ENCODE peak calls at places on chromosomes 11 and 22, in seven cellular contexts. One of them, this sample, is unnamed.

GRCh38 chr22:42388130-42388797 is 43.9 kb downstream of the NFAM1 start:
- DNase-seq in Calu3: no peak
- DNase-seq in AG09319: no peak
- DNase-seq in BJ: no peak
- DNase-seq in upper lobe of right lung: no peak
- DNase-seq in neural progenitor cell: peak
- DNase-seq in H9: no peak
- DNase-seq in this sample: no peak

GRCh38 chr11:68312117-68312779 is at the start of gene LRP5:
- DNase-seq in Calu3: peak
- DNase-seq in AG09319: no peak
- DNase-seq in BJ: no peak
- DNase-seq in upper lobe of right lung: peak
- DNase-seq in neural progenitor cell: peak
- DNase-seq in H9: no peak
- DNase-seq in this sample: no peak

GRCh38 chr11:4615856-4616444 is 7.9 kb upstream of the TRIM68 start:
- DNase-seq in Calu3: no peak
- DNase-seq in AG09319: no peak
- DNase-seq in BJ: no peak
- DNase-seq in upper lobe of right lung: no peak
- DNase-seq in neural progenitor cell: no peak
- DNase-seq in H9: no peak
- DNase-seq in this sample: no peak

GRCh38 chr11:124769804-124770774 is 8.0 kb upstream of the ESAM start:
- DNase-seq in Calu3: no peak
- DNase-seq in AG09319: no peak
- DNase-seq in BJ: no peak
- DNase-seq in upper lobe of right lung: no peak
- DNase-seq in neural progenitor cell: no peak
- DNase-seq in H9: no peak
- DNase-seq in this sample: no peak

GRCh38 chr11:64712430-64713030 is 10.5 kb downstream of the NRXN2 start:
- DNase-seq in Calu3: no peak
- DNase-seq in AG09319: no peak
- DNase-seq in BJ: no peak
- DNase-seq in upper lobe of right lung: peak
- DNase-seq in neural progenitor cell: no peak
- DNase-seq in H9: no peak
- DNase-seq in this sample: peak

GRCh38 chr22:22752199-22752555 is 107.8 kb downstream of the GGTLC2 start:
- DNase-seq in Calu3: no peak
- DNase-seq in AG09319: no peak
- DNase-seq in BJ: no peak
- DNase-seq in upper lobe of right lung: no peak
- DNase-seq in neural progenitor cell: no peak
- DNase-seq in H9: no peak
- DNase-seq in this sample: no peak

GRCh38 chr22:21994881-21995444 is 12.4 kb upstream of the TOP3B start:
- DNase-seq in Calu3: no peak
- DNase-seq in AG09319: no peak
- DNase-seq in BJ: no peak
- DNase-seq in upper lobe of right lung: no peak
- DNase-seq in neural progenitor cell: no peak
- DNase-seq in H9: no peak
- DNase-seq in this sample: no peak

GRCh38 chr11:1827095-1827797 is 7.5 kb upstream of the SYT8 start:
- DNase-seq in Calu3: peak
- DNase-seq in AG09319: no peak
- DNase-seq in BJ: no peak
- DNase-seq in upper lobe of right lung: peak
- DNase-seq in neural progenitor cell: no peak
- DNase-seq in H9: no peak
- DNase-seq in this sample: peak

GRCh38 chr11:75244052-75244814 is 3.7 kb downstream of the TPBGL start:
- DNase-seq in Calu3: no peak
- DNase-seq in AG09319: no peak
- DNase-seq in BJ: no peak
- DNase-seq in upper lobe of right lung: no peak
- DNase-seq in neural progenitor cell: no peak
- DNase-seq in H9: peak
- DNase-seq in this sample: peak

GRCh38 chr11:61098778-61099177 is 3.5 kb upstream of the CD5 start:
- DNase-seq in Calu3: no peak
- DNase-seq in AG09319: no peak
- DNase-seq in BJ: no peak
- DNase-seq in upper lobe of right lung: no peak
- DNase-seq in neural progenitor cell: no peak
- DNase-seq in H9: no peak
- DNase-seq in this sample: no peak

GRCh38 chr22:46381142-46381541 is 45.6 kb downstream of the TRMU start:
- DNase-seq in Calu3: no peak
- DNase-seq in AG09319: no peak
- DNase-seq in BJ: no peak
- DNase-seq in upper lobe of right lung: no peak
- DNase-seq in neural progenitor cell: no peak
- DNase-seq in H9: no peak
- DNase-seq in this sample: no peak

GRCh38 chr11:9600651-9601040 is 27.2 kb downstream of the WEE1 start:
- DNase-seq in Calu3: peak
- DNase-seq in AG09319: no peak
- DNase-seq in BJ: no peak
- DNase-seq in upper lobe of right lung: no peak
- DNase-seq in neural progenitor cell: no peak
- DNase-seq in H9: no peak
- DNase-seq in this sample: no peak

GRCh38 chr11:313787-314547 is at the start of gene IFITM1:
- DNase-seq in Calu3: no peak
- DNase-seq in AG09319: peak
- DNase-seq in BJ: peak
- DNase-seq in upper lobe of right lung: peak
- DNase-seq in neural progenitor cell: peak
- DNase-seq in H9: no peak
- DNase-seq in this sample: no peak

GRCh38 chr11:18720086-18720810 is 5.7 kb downstream of the IGSF22 start:
- DNase-seq in Calu3: no peak
- DNase-seq in AG09319: no peak
- DNase-seq in BJ: no peak
- DNase-seq in upper lobe of right lung: no peak
- DNase-seq in neural progenitor cell: peak
- DNase-seq in H9: no peak
- DNase-seq in this sample: peak

GRCh38 chr22:41261541-41262249 is 21.0 kb upstream of the CHADL start:
- DNase-seq in Calu3: no peak
- DNase-seq in AG09319: no peak
- DNase-seq in BJ: no peak
- DNase-seq in upper lobe of right lung: no peak
- DNase-seq in neural progenitor cell: no peak
- DNase-seq in H9: no peak
- DNase-seq in this sample: no peak

GRCh38 chr11:31813961-31814868 is 3.1 kb upstream of the PAX6 start:
- DNase-seq in Calu3: no peak
- DNase-seq in AG09319: no peak
- DNase-seq in BJ: no peak
- DNase-seq in upper lobe of right lung: no peak
- DNase-seq in neural progenitor cell: peak
- DNase-seq in H9: peak
- DNase-seq in this sample: no peak

GRCh38 chr11:31817621-31818493 is 6.7 kb upstream of the PAX6 start:
- DNase-seq in Calu3: no peak
- DNase-seq in AG09319: no peak
- DNase-seq in BJ: no peak
- DNase-seq in upper lobe of right lung: no peak
- DNase-seq in neural progenitor cell: peak
- DNase-seq in H9: peak
- DNase-seq in this sample: no peak

GRCh38 chr11:31817054-31817620 is 6.0 kb upstream of the PAX6 start:
- DNase-seq in Calu3: no peak
- DNase-seq in AG09319: no peak
- DNase-seq in BJ: no peak
- DNase-seq in upper lobe of right lung: no peak
- DNase-seq in neural progenitor cell: peak
- DNase-seq in H9: no peak
- DNase-seq in this sample: no peak

GRCh38 chr11:31816467-31817053 is 5.4 kb upstream of the PAX6 start:
- DNase-seq in Calu3: no peak
- DNase-seq in AG09319: no peak
- DNase-seq in BJ: no peak
- DNase-seq in upper lobe of right lung: no peak
- DNase-seq in neural progenitor cell: peak
- DNase-seq in H9: peak
- DNase-seq in this sample: no peak

GRCh38 chr11:31815743-31816466 is 4.8 kb upstream of the PAX6 start:
- DNase-seq in Calu3: no peak
- DNase-seq in AG09319: no peak
- DNase-seq in BJ: no peak
- DNase-seq in upper lobe of right lung: no peak
- DNase-seq in neural progenitor cell: peak
- DNase-seq in H9: no peak
- DNase-seq in this sample: no peak
- TF ChIP-seq CTCF in Calu3: no peak
- TF ChIP-seq CTCF in AG09319: no peak
- TF ChIP-seq CTCF in BJ: no peak
- TF ChIP-seq CTCF in upper lobe of right lung: no peak
- TF ChIP-seq CTCF in neural progenitor cell: no peak
- TF ChIP-seq CTCF in H9: no peak
- TF ChIP-seq CTCF in this sample: peak

GRCh38 chr22:20016734-20017621 is at the start of gene ARVCF:
- DNase-seq in Calu3: peak
- DNase-seq in AG09319: peak
- DNase-seq in BJ: peak
- DNase-seq in upper lobe of right lung: peak
- DNase-seq in neural progenitor cell: peak
- DNase-seq in H9: peak
- DNase-seq in this sample: no peak
- TF ChIP-seq CTCF in Calu3: peak
- TF ChIP-seq CTCF in AG09319: no peak
- TF ChIP-seq CTCF in BJ: peak
- TF ChIP-seq CTCF in upper lobe of right lung: peak
- TF ChIP-seq CTCF in neural progenitor cell: no peak
- TF ChIP-seq CTCF in H9: no peak
- TF ChIP-seq CTCF in this sample: peak

DNA sequence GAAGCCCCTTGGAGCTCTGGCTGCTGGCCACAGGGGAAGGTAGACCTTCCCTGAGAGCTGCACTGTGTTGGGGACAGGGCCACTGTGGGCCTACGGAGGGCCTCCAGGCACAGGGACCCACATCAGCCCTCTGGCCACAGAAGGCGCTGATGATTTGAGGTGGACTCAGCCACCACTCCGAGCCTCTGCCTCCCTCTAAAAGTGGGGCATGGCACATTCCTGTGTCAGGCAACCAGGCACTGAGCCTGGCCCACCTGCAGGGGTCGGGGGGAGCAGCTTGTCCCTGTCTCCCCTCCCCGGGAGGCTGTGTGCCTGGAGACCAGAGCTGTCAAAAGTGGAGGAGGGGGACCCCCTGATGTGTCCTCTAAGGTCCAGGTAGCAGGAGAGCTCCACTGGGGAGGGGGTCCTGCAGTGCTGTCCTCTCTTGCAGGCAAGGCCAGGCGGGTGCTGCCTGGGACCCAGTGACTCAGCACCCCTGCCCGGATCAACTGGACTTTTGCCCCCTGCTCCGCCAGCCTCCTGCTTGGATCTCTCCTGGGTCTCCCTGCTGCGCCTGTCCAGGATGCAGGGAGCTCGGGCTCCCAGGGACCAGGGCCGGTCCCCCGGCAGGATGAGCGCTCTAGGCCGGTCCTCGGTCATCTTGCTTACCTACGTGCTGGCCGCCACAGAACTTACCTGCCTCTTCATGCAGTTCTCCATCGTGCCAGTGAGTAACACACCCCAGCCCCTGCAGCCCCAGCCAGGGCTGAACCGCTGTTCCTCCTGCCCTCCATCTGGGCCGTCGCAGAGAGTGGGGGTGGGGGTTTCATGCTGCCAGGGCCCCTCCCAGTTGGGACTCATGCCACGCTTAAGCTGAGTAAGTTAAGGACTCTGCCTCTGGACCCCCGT is 17.5 kb upstream of the CDKN1C start:
- DNase-seq in Calu3: peak
- DNase-seq in AG09319: no peak
- DNase-seq in BJ: no peak
- DNase-seq in upper lobe of right lung: no peak
- DNase-seq in neural progenitor cell: peak
- DNase-seq in H9: no peak
- DNase-seq in this sample: no peak
- TF ChIP-seq CTCF in Calu3: peak
- TF ChIP-seq CTCF in AG09319: no peak
- TF ChIP-seq CTCF in BJ: peak
- TF ChIP-seq CTCF in upper lobe of right lung: no peak
- TF ChIP-seq CTCF in neural progenitor cell: no peak
- TF ChIP-seq CTCF in H9: no peak
- TF ChIP-seq CTCF in this sample: peak

GRCh38 chr11:111566324-111566723 is 25.8 kb downstream of the LAYN start:
- DNase-seq in Calu3: peak
- DNase-seq in AG09319: no peak
- DNase-seq in BJ: no peak
- DNase-seq in upper lobe of right lung: no peak
- DNase-seq in neural progenitor cell: no peak
- DNase-seq in H9: no peak
- DNase-seq in this sample: no peak
- TF ChIP-seq CTCF in Calu3: no peak
- TF ChIP-seq CTCF in AG09319: no peak
- TF ChIP-seq CTCF in BJ: no peak
- TF ChIP-seq CTCF in upper lobe of right lung: no peak
- TF ChIP-seq CTCF in neural progenitor cell: no peak
- TF ChIP-seq CTCF in H9: peak
- TF ChIP-seq CTCF in this sample: no peak

GRCh38 chr11:83408946-83409345 is 122.8 kb upstream of the CCDC90B start:
- DNase-seq in Calu3: no peak
- DNase-seq in AG09319: no peak
- DNase-seq in BJ: no peak
- DNase-seq in upper lobe of right lung: no peak
- DNase-seq in neural progenitor cell: no peak
- DNase-seq in H9: no peak
- DNase-seq in this sample: no peak
- TF ChIP-seq CTCF in Calu3: no peak
- TF ChIP-seq CTCF in AG09319: no peak
- TF ChIP-seq CTCF in BJ: no peak
- TF ChIP-seq CTCF in upper lobe of right lung: no peak
- TF ChIP-seq CTCF in neural progenitor cell: no peak
- TF ChIP-seq CTCF in H9: no peak
- TF ChIP-seq CTCF in this sample: no peak

GRCh38 chr22:30802202-30803166 is 107.8 kb downstream of the OSBP2 start:
- DNase-seq in Calu3: peak
- DNase-seq in AG09319: peak
- DNase-seq in BJ: peak
- DNase-seq in upper lobe of right lung: peak
- DNase-seq in neural progenitor cell: peak
- DNase-seq in H9: peak
- DNase-seq in this sample: peak
- TF ChIP-seq CTCF in Calu3: no peak
- TF ChIP-seq CTCF in AG09319: no peak
- TF ChIP-seq CTCF in BJ: peak
- TF ChIP-seq CTCF in upper lobe of right lung: peak
- TF ChIP-seq CTCF in neural progenitor cell: peak
- TF ChIP-seq CTCF in H9: peak
- TF ChIP-seq CTCF in this sample: peak